ENCODE peak calls at places on chromosomes 5 and 9, in nine cellular contexts. One of them, this sample, is unnamed.

GRCh38 chr5:154141686-154142300 is 48.7 kb upstream of the GALNT10 start:
- DNase-seq in NCI-H748 treated with DMSO at 0.1 percent for 48 hours: no peak
- DNase-seq in WTC11: no peak
- DNase-seq in putamen: no peak
- DNase-seq in astrocyte of the cerebellum: no peak
- DNase-seq in posterior cingulate gyrus: no peak
- DNase-seq in T-cell: no peak
- DNase-seq in left ventricle myocardium superior: no peak
- DNase-seq in A673: peak; percentile 45
- DNase-seq in this sample: no peak

GRCh38 chr9:129201289-129201688 is 23.2 kb upstream of the IER5L start:
- DNase-seq in NCI-H748 treated with DMSO at 0.1 percent for 48 hours: no peak
- DNase-seq in WTC11: no peak
- DNase-seq in putamen: peak; percentile 63
- DNase-seq in astrocyte of the cerebellum: no peak
- DNase-seq in posterior cingulate gyrus: no peak
- DNase-seq in T-cell: no peak
- DNase-seq in left ventricle myocardium superior: no peak
- DNase-seq in A673: no peak
- DNase-seq in this sample: no peak

GRCh38 chr5:153866176-153866575 is 172.5 kb downstream of the FAM114A2 start:
- DNase-seq in NCI-H748 treated with DMSO at 0.1 percent for 48 hours: no peak
- DNase-seq in WTC11: no peak
- DNase-seq in putamen: no peak
- DNase-seq in astrocyte of the cerebellum: no peak
- DNase-seq in posterior cingulate gyrus: no peak
- DNase-seq in T-cell: no peak
- DNase-seq in left ventricle myocardium superior: no peak
- DNase-seq in A673: no peak
- DNase-seq in this sample: no peak

GRCh38 chr5:115068239-115069086 is 101.2 kb downstream of the TRIM36 start:
- DNase-seq in NCI-H748 treated with DMSO at 0.1 percent for 48 hours: peak; percentile 33
- DNase-seq in WTC11: no peak
- DNase-seq in putamen: no peak
- DNase-seq in astrocyte of the cerebellum: no peak
- DNase-seq in posterior cingulate gyrus: no peak
- DNase-seq in T-cell: no peak
- DNase-seq in left ventricle myocardium superior: no peak
- DNase-seq in A673: peak; percentile 62
- DNase-seq in this sample: no peak

GRCh38 chr5:33474931-33475499 is 34.2 kb downstream of the TARS1 start:
- DNase-seq in NCI-H748 treated with DMSO at 0.1 percent for 48 hours: no peak
- DNase-seq in WTC11: no peak
- DNase-seq in putamen: no peak
- DNase-seq in astrocyte of the cerebellum: no peak
- DNase-seq in posterior cingulate gyrus: no peak
- DNase-seq in T-cell: no peak
- DNase-seq in left ventricle myocardium superior: no peak
- DNase-seq in A673: no peak
- DNase-seq in this sample: no peak

GRCh38 chr5:160434022-160434531 is 12.4 kb downstream of the PTTG1 start:
- DNase-seq in NCI-H748 treated with DMSO at 0.1 percent for 48 hours: peak; percentile 86
- DNase-seq in WTC11: peak; percentile 37
- DNase-seq in putamen: peak; percentile 84
- DNase-seq in astrocyte of the cerebellum: no peak
- DNase-seq in posterior cingulate gyrus: no peak
- DNase-seq in T-cell: no peak
- DNase-seq in left ventricle myocardium superior: no peak
- DNase-seq in A673: no peak
- DNase-seq in this sample: no peak

GRCh38 chr5:118076490-118076889 is 911.9 kb downstream of the DTWD2 start:
- DNase-seq in NCI-H748 treated with DMSO at 0.1 percent for 48 hours: no peak
- DNase-seq in WTC11: no peak
- DNase-seq in putamen: no peak
- DNase-seq in astrocyte of the cerebellum: no peak
- DNase-seq in posterior cingulate gyrus: no peak
- DNase-seq in T-cell: no peak
- DNase-seq in left ventricle myocardium superior: no peak
- DNase-seq in A673: no peak
- DNase-seq in this sample: no peak

GRCh38 chr5:159928122-159928960 is 12.1 kb downstream of the ADRA1B start:
- DNase-seq in NCI-H748 treated with DMSO at 0.1 percent for 48 hours: no peak
- DNase-seq in WTC11: no peak
- DNase-seq in putamen: no peak
- DNase-seq in astrocyte of the cerebellum: no peak
- DNase-seq in posterior cingulate gyrus: no peak
- DNase-seq in T-cell: no peak
- DNase-seq in left ventricle myocardium superior: peak; percentile 79
- DNase-seq in A673: no peak
- DNase-seq in this sample: peak; percentile 71

GRCh38 chr5:158905281-158905680 is 194.4 kb downstream of the EBF1 start:
- DNase-seq in NCI-H748 treated with DMSO at 0.1 percent for 48 hours: no peak
- DNase-seq in WTC11: no peak
- DNase-seq in putamen: no peak
- DNase-seq in astrocyte of the cerebellum: no peak
- DNase-seq in posterior cingulate gyrus: no peak
- DNase-seq in T-cell: no peak
- DNase-seq in left ventricle myocardium superior: no peak
- DNase-seq in A673: no peak
- DNase-seq in this sample: no peak

GRCh38 chr9:98159790-98160189 is 32.6 kb downstream of the CORO2A start:
- DNase-seq in NCI-H748 treated with DMSO at 0.1 percent for 48 hours: no peak
- DNase-seq in WTC11: no peak
- DNase-seq in putamen: no peak
- DNase-seq in astrocyte of the cerebellum: no peak
- DNase-seq in posterior cingulate gyrus: no peak
- DNase-seq in T-cell: no peak
- DNase-seq in left ventricle myocardium superior: no peak
- DNase-seq in A673: no peak
- DNase-seq in this sample: no peak

GRCh38 chr9:91207889-91208651 is 153.6 kb downstream of the AUH start:
- DNase-seq in NCI-H748 treated with DMSO at 0.1 percent for 48 hours: no peak
- DNase-seq in WTC11: no peak
- DNase-seq in putamen: no peak
- DNase-seq in astrocyte of the cerebellum: no peak
- DNase-seq in posterior cingulate gyrus: no peak
- DNase-seq in T-cell: no peak
- DNase-seq in left ventricle myocardium superior: no peak
- DNase-seq in A673: no peak
- DNase-seq in this sample: no peak

GRCh38 chr5:153445875-153446567 is 44.4 kb upstream of the GRIA1 start:
- DNase-seq in NCI-H748 treated with DMSO at 0.1 percent for 48 hours: peak; percentile 86
- DNase-seq in WTC11: no peak
- DNase-seq in putamen: peak; percentile 36
- DNase-seq in astrocyte of the cerebellum: no peak
- DNase-seq in posterior cingulate gyrus: no peak
- DNase-seq in T-cell: no peak
- DNase-seq in left ventricle myocardium superior: no peak
- DNase-seq in A673: peak; percentile 27
- DNase-seq in this sample: no peak

GRCh38 chr5:14727428-14727865 is 62.9 kb downstream of the OTULIN start:
- DNase-seq in NCI-H748 treated with DMSO at 0.1 percent for 48 hours: peak; percentile 96
- DNase-seq in WTC11: peak; percentile 82
- DNase-seq in putamen: peak; percentile 91
- DNase-seq in astrocyte of the cerebellum: peak; percentile 74
- DNase-seq in posterior cingulate gyrus: peak; percentile 89
- DNase-seq in T-cell: peak; percentile 71
- DNase-seq in left ventricle myocardium superior: peak; percentile 85
- DNase-seq in A673: peak; percentile 83
- DNase-seq in this sample: peak; percentile 89